ENCODE peak calls at places on chromosomes 13 and 19, in eight cellular contexts. Z is K562, L is body of pancreas, D is heart left ventricle, R is suprapubic skin, I is Peyer's patch, V is prostate gland, S is A549. Q is an unnamed sample.

GRCh38 chr13:97496511-97496910 is 62.5 kb downstream of the RAP2A start:
- DNase-seq in Z (no peak), L (no peak), D (no peak), R (no peak), I (no peak), V (no peak), S (no peak), Q (no peak)

GRCh38 chr19:29811125-29812079 is at the start of gene CCNE1:
- DNase-seq in Z (peak; percentile 91), L (peak; percentile 97), D (peak; percentile 95), R (peak; percentile 95), I (peak; percentile 97), V (peak; percentile 88), S (peak; percentile 90), Q (peak; percentile 96)

GRCh38 chr13:57629821-57630235 is 1.7 kb upstream of the PCDH17 start:
- DNase-seq in Z (no peak), L (peak; percentile 93), D (peak; percentile 92), R (peak; percentile 82), I (peak; percentile 68), V (no peak), S (peak; percentile 29), Q (no peak)

GRCh38 chr19:11180346-11180745 is 17.0 kb downstream of the KANK2 start:
- DNase-seq in Z (no peak), L (no peak), D (no peak), R (no peak), I (no peak), V (no peak), S (no peak), Q (peak; percentile 53)

GRCh38 chr19:37565370-37565669 is 29.3 kb downstream of the ZNF571 start:
- DNase-seq in Z (no peak), L (no peak), D (no peak), R (no peak), I (no peak), V (no peak), S (no peak), Q (no peak)

GRCh38 chr13:26558074-26558805 is 757 bp downstream of the WASF3 start:
- DNase-seq in Z (no peak), L (peak; percentile 19), D (no peak), R (no peak), I (no peak), V (no peak), S (no peak), Q (no peak)

GRCh38 chr13:74479124-74479523 is 344.9 kb upstream of the KLF12 start:
- DNase-seq in Z (no peak), L (no peak), D (no peak), R (no peak), I (no peak), V (no peak), S (no peak), Q (no peak)

GRCh38 chr19:11673608-11674041 is 65.1 kb downstream of the ZNF823 start:
- DNase-seq in Z (peak; percentile 49), L (peak; percentile 80), D (peak; percentile 76), R (no peak), I (peak; percentile 62), V (peak; percentile 35), S (peak; percentile 21), Q (peak; percentile 18)

GRCh38 chr19:19170053-19170945 is at the start of gene MEF2B:
- DNase-seq in Z (peak; percentile 94), L (peak; percentile 85), D (peak; percentile 81), R (peak; percentile 85), I (peak; percentile 91), V (peak; percentile 65), S (peak; percentile 18), Q (no peak)

GRCh38 chr19:20351244-20351643 is 184.2 kb downstream of the ZNF486 start:
- DNase-seq in Z (no peak), L (peak; percentile 12), D (no peak), R (no peak), I (no peak), V (no peak), S (no peak), Q (no peak)

GRCh38 chr13:21318891-21319532 is 140.1 kb downstream of the ZDHHC20 start:
- DNase-seq in Z (no peak), L (no peak), D (no peak), R (no peak), I (no peak), V (no peak), S (no peak), Q (no peak)

GRCh38 chr13:73741742-73742141 is 392.5 kb downstream of the KLF12 start:
- DNase-seq in Z (no peak), L (no peak), D (no peak), R (no peak), I (no peak), V (no peak), S (no peak), Q (no peak)

GRCh38 chr19:36136975-36137686 is 2.7 kb upstream of the CAPNS1 start:
- DNase-seq in Z (no peak), L (peak; percentile 76), D (peak; percentile 60), R (no peak), I (peak; percentile 79), V (peak; percentile 86), S (peak; percentile 95), Q (peak; percentile 90)

GRCh38 chr19:7328647-7329046 is 20.1 kb upstream of the ARHGEF18 start:
- DNase-seq in Z (no peak), L (no peak), D (no peak), R (no peak), I (no peak), V (no peak), S (no peak), Q (no peak)

GRCh38 chr19:16587031-16588023 is 15.1 kb upstream of the SLC35E1 start:
- DNase-seq in Z (no peak), L (peak; percentile 34), D (no peak), R (no peak), I (peak; percentile 92), V (no peak), S (no peak), Q (no peak)

GRCh38 chr19:48634424-48635262 is 2.5 kb downstream of the DBP start:
- DNase-seq in Z (peak; percentile 98), L (peak; percentile 98), D (peak; percentile 98), R (peak; percentile 99), I (peak; percentile 98), V (peak; percentile 97), S (peak; percentile 99), Q (peak; percentile 79)
- TF ChIP-seq POLR2A in Z (peak; percentile 81), L (peak; percentile 86), D (peak; percentile 39), R (no peak), I (peak; percentile 72), V (peak; percentile 86), S (peak; percentile 67), Q (no peak)

GRCh38 chr19:3506384-3507340 is 551 bp downstream of the FZR1 start:
- DNase-seq in Z (peak; percentile 28), L (peak; percentile 25), D (peak; percentile 32), R (no peak), I (peak; percentile 68), V (peak; percentile 28), S (no peak), Q (peak; percentile 45)
- TF ChIP-seq POLR2A in Z (no peak), L (no peak), D (no peak), R (no peak), I (no peak), V (no peak), S (peak; percentile 32), Q (no peak)

DNA sequence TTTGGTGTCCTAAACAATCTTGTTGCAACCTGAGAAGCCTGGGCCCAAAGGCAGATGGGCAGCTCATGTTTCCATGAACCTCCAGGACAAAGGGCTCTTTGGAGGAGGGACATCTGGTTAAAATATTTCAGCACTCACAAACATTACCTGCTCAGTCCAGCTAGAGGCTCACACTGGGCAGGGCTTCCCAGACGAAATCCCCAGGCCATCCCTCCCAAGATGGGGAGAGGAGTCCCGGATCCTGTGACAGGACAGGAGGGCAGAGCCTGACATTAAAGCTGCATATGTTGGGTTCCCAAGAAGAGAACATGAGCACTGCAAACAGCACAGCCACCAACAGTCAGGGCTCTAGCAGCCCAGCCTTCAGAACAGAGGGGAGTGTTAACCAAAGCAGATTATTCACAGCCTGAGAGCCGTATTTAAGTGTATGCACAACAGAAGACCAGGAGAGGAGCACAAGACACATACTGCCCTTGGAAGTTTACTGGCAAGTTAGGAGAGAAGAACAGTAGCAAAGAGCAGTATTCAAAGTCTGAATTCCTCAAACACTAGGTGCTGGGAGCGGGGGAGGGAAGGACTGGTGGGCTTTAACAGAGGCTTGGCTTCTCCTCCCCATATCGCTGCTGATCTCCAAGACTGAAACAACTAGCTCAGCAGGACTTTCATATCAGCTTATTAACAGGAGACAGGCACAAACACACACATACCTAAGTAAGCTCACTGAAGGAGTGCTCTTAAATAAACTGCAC is 12.4 kb downstream of the ATP7B start:
- DNase-seq in Z (peak; percentile 39), L (no peak), D (no peak), R (no peak), I (no peak), V (no peak), S (no peak), Q (no peak)
- TF ChIP-seq POLR2A in Z (no peak), L (no peak), D (no peak), R (no peak), I (no peak), V (no peak), S (no peak), Q (no peak)

DNA sequence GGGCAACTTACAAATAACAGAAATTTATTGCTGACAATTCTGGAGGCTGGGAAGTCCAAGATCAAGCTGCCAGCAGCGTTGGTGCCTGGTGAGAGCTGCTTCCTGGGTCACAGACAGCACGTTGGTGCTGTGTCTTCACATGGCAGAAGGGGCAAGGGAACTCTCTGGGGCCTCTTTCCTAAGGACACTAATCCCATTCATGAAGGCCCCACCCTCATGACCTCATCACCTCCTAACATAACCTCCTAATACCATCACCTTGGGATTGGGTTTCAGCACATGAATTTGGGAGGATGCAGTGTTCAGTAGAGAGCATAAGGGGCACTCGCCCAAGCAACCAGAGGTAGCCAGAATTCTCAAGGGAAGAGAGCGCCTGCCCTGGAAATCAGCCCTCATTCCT is 15.7 kb downstream of the TMEM150B start:
- DNase-seq in Z (no peak), L (no peak), D (no peak), R (no peak), I (no peak), V (no peak), S (no peak), Q (no peak)
- TF ChIP-seq POLR2A in Z (no peak), L (no peak), D (no peak), R (no peak), I (no peak), V (no peak), S (no peak), Q (peak; percentile 9)